ENCODE peak calls at places on chromosomes 5 and 9, in four cellular contexts. Y is suprapubic skin, C is ovary, L is transverse colon. P is an unnamed sample.

GRCh38 chr5:171459839-171460238 is 40.4 kb downstream of the FGF18 start:
- DNase-seq in Y (no peak), C (no peak), L (no peak), P (no peak)

GRCh38 chr5:121108725-121109124 is 644.6 kb downstream of the PRR16 start:
- DNase-seq in Y (no peak), C (no peak), L (no peak), P (no peak)

GRCh38 chr5:168670881-168671575 is 91.9 kb upstream of the PANK3 start:
- DNase-seq in Y (no peak), C (no peak), L (no peak), P (no peak)

GRCh38 chr9:33320568-33321261 is 30.4 kb downstream of the NFX1 start:
- DNase-seq in Y (no peak), C (no peak), L (no peak), P (no peak)

GRCh38 chr9:73565833-73566465 is 414.3 kb downstream of the ANXA1 start:
- DNase-seq in Y (no peak), C (no peak), L (no peak), P (no peak)

GRCh38 chr5:122093415-122093814 is 15.4 kb upstream of the LOX start:
- DNase-seq in Y (no peak), C (no peak), L (no peak), P (no peak)

GRCh38 chr5:102690910-102691309 is 64.2 kb upstream of the PAM start:
- DNase-seq in Y (no peak), C (no peak), L (no peak), P (no peak)

GRCh38 chr5:77924081-77924480 is 147.9 kb upstream of the TBCA start:
- DNase-seq in Y (no peak), C (no peak), L (no peak), P (no peak)

GRCh38 chr5:96752341-96753016 is 55.3 kb downstream of the ERAP1 start:
- DNase-seq in Y (no peak), C (no peak), L (no peak), P (no peak)

GRCh38 chr5:138336952-138337684 is 948 bp upstream of the FAM53C start:
- DNase-seq in Y (peak; percentile 91), C (peak; percentile 83), L (peak; percentile 85), P (peak; percentile 96)

DNA sequence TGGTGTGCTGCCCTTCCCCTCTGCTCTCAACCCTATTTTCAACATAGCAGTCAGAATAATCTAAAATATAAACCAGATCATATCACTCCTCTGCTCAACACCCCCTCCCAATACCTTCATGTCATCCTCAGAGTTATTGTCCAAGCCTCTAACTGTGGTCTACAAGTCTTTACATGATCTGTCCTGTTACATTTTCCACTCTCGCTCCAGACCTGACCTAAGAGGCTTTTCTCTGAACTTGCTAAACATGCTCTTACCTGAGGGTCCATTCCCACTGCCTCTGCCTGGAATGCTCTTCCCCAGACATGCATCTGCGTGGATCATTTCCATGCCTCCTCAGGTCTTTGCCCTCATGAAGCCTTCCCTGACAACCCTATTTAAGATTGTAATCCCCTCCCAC is 12.0 kb downstream of the NIPSNAP3B start:
- DNase-seq in Y (no peak), C (no peak), L (no peak), P (no peak)
- TF ChIP-seq EP300 in Y (no peak), C (no peak), L (no peak), P (no peak)

GRCh38 chr5:93164690-93165089 is 416.3 kb downstream of the NR2F1-AS1 start:
- DNase-seq in Y (no peak), C (no peak), L (peak; percentile 8), P (no peak)

GRCh38 chr5:93165559-93165958 is 415.5 kb downstream of the NR2F1-AS1 start:
- DNase-seq in Y (no peak), C (no peak), L (no peak), P (no peak)

GRCh38 chr5:93158841-93159240 is 422.2 kb downstream of the NR2F1-AS1 start:
- DNase-seq in Y (no peak), C (no peak), L (no peak), P (no peak)

GRCh38 chr5:93162201-93162654 is 418.8 kb downstream of the NR2F1-AS1 start:
- DNase-seq in Y (no peak), C (no peak), L (no peak), P (no peak)

DNA sequence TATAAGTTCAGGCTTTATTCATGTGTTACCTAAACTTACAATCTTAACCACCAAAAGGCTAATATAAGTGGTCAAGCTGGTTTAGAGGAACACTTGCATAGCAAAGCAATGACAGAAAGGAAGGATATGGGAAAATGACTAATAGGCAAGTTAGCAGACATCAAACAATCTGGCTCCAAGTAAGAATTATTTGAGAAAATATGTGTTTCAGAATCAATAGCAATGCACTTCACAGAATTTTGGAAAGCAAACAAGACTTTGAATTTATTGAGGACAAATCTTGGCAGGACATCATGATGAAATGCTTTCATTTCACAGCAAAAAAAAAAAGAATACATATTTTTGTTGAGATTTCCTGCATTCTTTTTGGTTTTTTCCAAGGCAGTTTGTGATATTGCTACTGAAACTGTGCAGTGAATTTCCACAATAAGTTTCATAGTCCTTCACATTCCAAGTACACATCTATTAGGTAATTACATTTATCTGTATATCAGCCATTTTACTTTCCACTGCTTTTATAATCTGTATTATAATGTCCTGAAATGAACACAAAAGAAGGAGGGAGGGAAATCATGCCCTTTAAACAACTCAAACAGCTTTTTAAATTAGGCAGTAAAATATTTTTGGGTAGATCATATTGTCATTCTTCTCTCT is 417.9 kb downstream of the NR2F1-AS1 start:
- DNase-seq in Y (no peak), C (no peak), L (no peak), P (no peak)
- TF ChIP-seq EP300 in Y (no peak), C (no peak), L (no peak), P (no peak)

DNA sequence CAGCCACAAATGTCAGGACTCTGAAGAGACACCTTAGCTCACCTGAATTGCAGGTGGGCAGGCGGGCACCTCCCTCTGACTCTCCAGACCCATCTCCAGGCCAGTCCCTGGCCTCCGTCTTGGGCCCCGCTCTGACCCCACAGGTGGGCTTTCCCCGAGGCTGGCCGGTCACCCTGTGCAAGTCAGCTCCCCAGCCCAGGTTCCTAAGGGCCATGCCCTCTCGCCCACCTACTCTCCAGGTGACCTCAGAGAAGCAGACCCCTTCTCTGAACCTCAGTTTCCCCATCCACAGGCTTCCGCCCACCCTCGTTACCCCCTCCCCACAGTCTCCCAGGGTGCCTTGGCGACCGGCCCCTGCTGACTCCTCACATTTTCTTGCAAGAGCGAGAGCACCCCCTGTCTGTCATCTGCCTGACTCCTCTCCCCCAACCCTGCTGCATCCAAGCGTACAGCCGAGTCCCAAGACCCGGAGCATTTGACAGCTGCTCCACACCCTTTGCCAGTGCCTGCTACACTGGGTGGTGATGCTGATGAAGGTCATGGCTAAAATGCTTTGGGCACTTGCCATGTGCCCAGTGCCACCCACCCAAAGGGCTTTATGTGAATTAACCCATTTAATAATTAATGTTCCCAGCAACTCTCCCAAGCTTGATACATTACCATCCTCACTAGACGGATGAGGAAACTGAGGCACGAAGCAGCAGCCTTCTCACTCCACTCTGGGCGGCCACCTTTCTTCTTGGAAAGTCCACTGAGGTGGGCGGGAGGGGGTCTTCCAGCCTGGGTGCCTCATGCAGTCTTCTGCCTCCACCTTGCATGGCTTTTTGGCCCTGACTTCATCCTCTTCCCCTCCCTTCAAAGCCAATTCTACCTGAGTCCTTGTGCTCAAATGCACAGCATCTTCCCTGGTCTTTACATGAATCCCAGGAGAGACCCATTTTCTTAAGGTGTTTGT is 51.1 kb upstream of the ORM1 start:
- DNase-seq in Y (peak; percentile 62), C (peak; percentile 78), L (peak; percentile 23), P (no peak)
- TF ChIP-seq EP300 in Y (no peak), C (no peak), L (no peak), P (no peak)

DNA sequence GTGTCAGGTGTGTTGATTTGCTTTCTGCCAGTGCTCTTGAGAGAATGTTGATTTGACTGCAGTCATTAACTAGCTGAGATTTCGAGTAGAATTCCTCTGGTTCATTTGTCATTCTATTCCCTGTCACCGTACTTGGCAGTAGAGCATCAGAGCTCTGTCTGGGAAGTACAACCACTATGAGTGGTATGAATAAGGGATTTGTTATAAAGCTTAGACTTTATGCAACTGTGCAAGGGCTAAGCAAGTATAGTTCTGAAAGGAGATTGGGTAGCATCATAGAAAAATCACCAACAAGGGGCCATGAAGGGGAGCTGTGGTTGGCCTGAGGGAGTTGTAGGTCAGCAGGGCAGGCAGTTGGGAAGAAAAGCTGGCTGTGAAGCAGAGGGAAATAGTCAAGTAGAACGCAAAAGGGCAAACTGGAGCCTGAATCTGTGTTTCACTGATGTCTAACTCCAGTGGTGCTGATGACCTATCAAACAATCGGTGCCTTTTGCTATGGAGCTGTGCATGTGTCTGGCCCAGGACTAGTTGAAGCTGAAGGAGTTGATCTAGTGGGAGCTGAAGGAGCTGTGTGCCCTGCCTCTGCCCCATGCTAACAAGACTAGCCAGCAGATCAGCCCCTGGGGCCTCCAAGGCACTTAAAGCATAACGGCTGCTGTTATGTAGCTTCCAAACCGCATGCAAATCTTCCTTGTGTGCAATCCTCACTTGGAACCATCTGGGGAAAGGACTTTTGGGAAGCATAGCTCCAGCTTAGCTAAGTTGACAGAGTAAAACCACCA is 110.0 kb downstream of the SLC28A3 start:
- DNase-seq in Y (no peak), C (no peak), L (no peak), P (no peak)
- TF ChIP-seq EP300 in Y (no peak), C (no peak), L (no peak), P (no peak)

DNA sequence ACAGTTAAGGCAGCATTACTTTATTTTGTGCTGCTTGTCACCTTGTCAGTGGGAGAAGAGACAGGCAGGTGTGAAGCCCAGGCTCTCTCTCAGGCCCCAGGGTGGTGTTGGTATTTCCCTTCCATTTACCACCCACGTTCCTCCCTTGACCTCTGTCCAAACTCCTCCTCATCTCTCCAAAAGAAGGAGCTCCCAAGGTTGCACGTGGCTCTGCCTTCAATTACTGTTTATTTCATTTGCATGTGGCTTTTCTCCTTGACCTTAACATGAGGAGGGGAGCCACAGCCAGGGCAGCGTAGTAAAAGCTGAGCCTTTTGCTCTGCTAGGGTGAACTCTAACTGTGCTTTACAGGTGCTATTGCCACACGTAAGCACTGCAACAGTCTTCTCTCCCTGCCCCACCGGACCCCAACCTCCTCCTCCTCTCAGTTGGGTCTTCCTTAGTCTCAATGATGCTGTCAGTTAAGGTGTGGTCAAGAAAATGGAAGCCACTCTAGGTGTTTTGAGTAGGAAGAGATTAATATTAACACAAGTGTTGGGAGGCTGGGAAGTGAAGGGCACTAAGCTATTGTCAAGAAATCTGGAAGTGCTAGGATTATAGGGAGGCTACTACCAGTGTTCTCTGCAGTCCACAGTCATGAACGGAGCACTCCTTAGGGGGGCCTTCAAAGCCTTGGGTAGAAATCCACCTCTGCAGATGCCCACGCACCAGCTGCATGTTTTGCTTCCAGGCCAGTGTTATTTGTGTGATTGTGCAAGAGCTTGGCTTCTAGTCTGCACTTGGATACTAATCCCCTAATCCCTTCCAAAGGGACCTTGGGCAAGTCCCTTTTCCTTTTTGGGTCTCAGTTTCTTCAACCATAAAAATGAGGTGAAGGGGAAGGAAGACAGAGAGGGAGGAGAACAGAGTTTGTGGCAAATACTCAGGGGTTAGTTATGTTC is 3.9 kb upstream of the ALDH1B1 start:
- DNase-seq in Y (no peak), C (peak; percentile 57), L (no peak), P (no peak)
- TF ChIP-seq EP300 in Y (no peak), C (no peak), L (no peak), P (no peak)

GRCh38 chr9:127705577-127706215 is 1.1 kb upstream of the CFAP157 start:
- DNase-seq in Y (no peak), C (no peak), L (no peak), P (no peak)

GRCh38 chr9:127700594-127701255 is 6.1 kb upstream of the CFAP157 start:
- DNase-seq in Y (no peak), C (no peak), L (no peak), P (no peak)

GRCh38 chr9:127700140-127700539 is 6.6 kb upstream of the CFAP157 start:
- DNase-seq in Y (no peak), C (no peak), L (no peak), P (no peak)

GRCh38 chr9:127706836-127707241 is at the start of gene CFAP157:
- DNase-seq in Y (no peak), C (no peak), L (no peak), P (no peak)

GRCh38 chr9:127703289-127703946 is 3.4 kb upstream of the CFAP157 start:
- DNase-seq in Y (no peak), C (no peak), L (no peak), P (no peak)
- TF ChIP-seq EP300 in Y (no peak), C (no peak), L (no peak), P (no peak)

GRCh38 chr5:158875272-158875679 is 224.4 kb downstream of the EBF1 start:
- DNase-seq in Y (no peak), C (no peak), L (no peak), P (no peak)
- TF ChIP-seq EP300 in Y (no peak), C (no peak), L (no peak), P (no peak)